ENCODE peak calls at places on chromosomes 4 and X, in five cellular contexts. R, Q, L, U and S are unnamed samples.

GRCh38 chrX:1874899-1875298 is 260.0 kb downstream of the ASMT start:
- DNase-seq in U (no peak), L (no peak), Q (no peak), R (no peak), S (no peak)

GRCh38 chrX:134764202-134764785 is 106.0 kb upstream of the PLAC1 start:
- DNase-seq in Q (no peak), L (peak), U (peak), R (peak), S (no peak)

GRCh38 chr4:16883816-16884215 is 14.6 kb downstream of the LDB2 start:
- DNase-seq in Q (no peak), L (no peak), R (no peak), U (no peak), S (no peak)

GRCh38 chr4:106291678-106292077 is 24.3 kb downstream of the TBCK start:
- DNase-seq in Q (no peak), R (no peak), U (no peak), L (no peak), S (no peak)

GRCh38 chr4:150212927-150213326 is 134.7 kb downstream of the DCLK2 start:
- DNase-seq in Q (no peak), U (no peak), R (no peak), L (no peak), S (no peak)

GRCh38 chr4:99722006-99722405 is 64.4 kb upstream of the C4orf54 start:
- DNase-seq in L (no peak), U (no peak), R (no peak), Q (no peak), S (peak)

GRCh38 chr4:182975806-182976205 is 58.6 kb upstream of the DCTD start:
- DNase-seq in L (peak), Q (no peak), R (peak), U (peak), S (peak)

GRCh38 chr4:155885666-155886065 is 17.8 kb upstream of the TDO2 start:
- DNase-seq in L (no peak), U (no peak), Q (no peak), R (no peak), S (no peak)

GRCh38 chr4:147019061-147019460 is 73.4 kb upstream of the TTC29 start:
- DNase-seq in Q (peak), U (no peak), L (peak), R (peak), S (peak)

GRCh38 chrX:37712458-37712857 is 26.9 kb downstream of the XK start:
- DNase-seq in L (peak), U (no peak), R (peak), Q (no peak), S (no peak)

GRCh38 chr4:173181769-173182374 is 13.3 kb downstream of the GALNT7 start:
- DNase-seq in R (peak), U (no peak), Q (no peak), L (peak), S (peak)

GRCh38 chrX:17859609-17860178 is 1.4 kb downstream of the RAI2 start:
- DNase-seq in L (no peak), U (no peak), R (no peak), Q (peak), S (no peak)

GRCh38 chrX:10062352-10062751 is 94.4 kb upstream of the CLCN4 start:
- DNase-seq in R (no peak), L (no peak), U (no peak), Q (no peak), S (no peak)

GRCh38 chr4:123449780-123450179 is 53.2 kb downstream of the SPRY1 start:
- DNase-seq in L (peak), U (peak), Q (no peak), R (peak), S (peak)

GRCh38 chr4:119068529-119068962 is 67.1 kb upstream of the MYOZ2 start:
- DNase-seq in L (no peak), Q (no peak), U (no peak), R (no peak), S (no peak)

GRCh38 chrX:16695079-16695676 is 17.3 kb downstream of the CTPS2 start:
- DNase-seq in U (no peak), L (peak), R (peak), Q (peak), S (no peak)

GRCh38 chrX:8846271-8846670 is 45.1 kb upstream of the FAM9A start:
- DNase-seq in R (no peak), Q (no peak), L (no peak), U (no peak), S (peak)

GRCh38 chr4:186953601-186954260 is 230.1 kb upstream of the FAT1 start:
- DNase-seq in U (no peak), Q (no peak), L (no peak), R (no peak), S (no peak)

GRCh38 chrX:154380153-154380552 is 1.1 kb downstream of the EMD start:
- DNase-seq in Q (no peak), L (no peak), R (peak), U (no peak), S (no peak)

GRCh38 chrX:2498781-2499302 is 1.9 kb downstream of the DHRSX start:
- DNase-seq in L (peak), U (no peak), Q (no peak), R (peak), S (peak)

GRCh38 chr4:120874792-120875774 is 47.4 kb downstream of the PRDM5 start:
- DNase-seq in U (no peak), L (no peak), Q (no peak), R (peak), S (no peak)

GRCh38 chr4:53987761-53988171 is 76.6 kb downstream of the CHIC2 start:
- DNase-seq in U (no peak), L (peak), Q (no peak), R (peak), S (peak)

GRCh38 chrX:55489315-55490009 is at the start of gene USP51:
- DNase-seq in L (peak), Q (peak), U (peak), R (peak), S (no peak)
- TF ChIP-seq CTCF in L (no peak), Q (no peak), U (peak), R (no peak), S (no peak)

GRCh38 chrX:139971394-139971749 is 6.1 kb upstream of the CXorf66 start:
- DNase-seq in U (no peak), R (no peak), L (no peak), Q (no peak), S (no peak)
- H3K4me3 ChIP-seq in U (no peak), R (no peak), L (no peak), Q (no peak), S (peak)

GRCh38 chr4:57193996-57194675 is 84.0 kb upstream of the IGFBP7 start:
- DNase-seq in L (no peak), R (peak), Q (no peak), U (no peak), S (no peak)
- TF ChIP-seq CTCF in L (peak), R (peak), Q (no peak), U (no peak), S (peak)

GRCh38 chr4:8534129-8534528 is 46.1 kb upstream of the GPR78 start:
- DNase-seq in Q (no peak), L (peak), U (peak), R (peak), S (peak)
- H3K4me3 ChIP-seq in Q (peak), L (no peak), U (peak), R (no peak), S (no peak)

DNA sequence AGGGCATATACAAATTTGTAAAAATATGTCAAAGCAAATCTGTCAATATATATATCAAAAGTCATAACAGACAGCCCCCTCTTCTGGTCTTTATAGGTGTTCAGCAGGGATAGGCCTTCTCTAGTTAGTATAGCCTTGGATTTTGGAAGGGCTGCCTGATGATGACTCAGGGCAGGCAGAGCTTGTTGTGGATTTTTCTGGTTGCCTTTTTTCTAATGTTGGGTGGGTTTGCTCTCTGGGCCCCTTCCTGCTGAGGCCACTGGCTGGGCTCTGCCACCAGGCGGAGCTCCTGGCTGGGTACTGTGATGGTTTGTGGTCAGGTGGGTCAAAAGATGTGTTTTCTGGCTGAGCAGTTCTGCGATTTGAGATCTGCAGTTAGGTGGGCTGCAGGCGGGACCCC is 294.2 kb downstream of the GRIA2 start:
- DNase-seq in Q (no peak), U (no peak), L (no peak), R (no peak), S (no peak)
- TF ChIP-seq CTCF in Q (no peak), U (peak), L (peak), R (peak), S (peak)